ENCODE peak calls at places on chromosome 22, in five cellular contexts. D is astrocyte; L is PC-9; Z is CD8-positive, alpha-beta T cell; V is Panc1. O is an unnamed sample.

GRCh38 chr22:50129121-50129734 is 39.4 kb downstream of the MOV10L1 start:
- DNase-seq in V (no peak), Z (no peak), D (peak; percentile 57), L (no peak), O (no peak)

GRCh38 chr22:49263101-49263500 is 564.6 kb downstream of the BRD1 start:
- DNase-seq in Z (no peak), V (no peak), L (no peak), D (no peak), O (no peak)

GRCh38 chr22:41992496-41992895 is 6.1 kb upstream of the WBP2NL start:
- DNase-seq in D (no peak), L (no peak), V (no peak), Z (no peak), O (no peak)

GRCh38 chr22:47627561-47628253 is 865.3 kb downstream of the TBC1D22A start:
- DNase-seq in Z (no peak), V (no peak), L (peak; percentile 60), D (no peak), O (no peak)

GRCh38 chr22:44583076-44583760 is 85.2 kb upstream of the RTL6 start:
- DNase-seq in D (peak; percentile 5), Z (no peak), L (no peak), V (no peak), O (peak; percentile 4)

GRCh38 chr22:45268167-45268957 is 16.4 kb upstream of the UPK3A start:
- DNase-seq in D (no peak), Z (no peak), V (no peak), L (no peak), O (no peak)

GRCh38 chr22:24455039-24455438 is 27.6 kb downstream of the ADORA2A start:
- DNase-seq in V (no peak), D (no peak), L (no peak), Z (no peak), O (no peak)

GRCh38 chr22:32725369-32725988 is 76.0 kb upstream of the TIMP3 start:
- DNase-seq in D (no peak), V (no peak), Z (no peak), L (no peak), O (no peak)

GRCh38 chr22:32539631-32540449 is 65.2 kb downstream of the FBXO7 start:
- DNase-seq in Z (no peak), D (peak; percentile 55), V (no peak), L (peak; percentile 97), O (no peak)

GRCh38 chr22:33288078-33288477 is 229.9 kb upstream of the SYN3 start:
- DNase-seq in V (no peak), Z (no peak), L (no peak), D (no peak), O (no peak)

GRCh38 chr22:27684856-27685255 is 116.7 kb downstream of the MN1 start:
- DNase-seq in L (no peak), Z (no peak), V (no peak), D (no peak), O (no peak)

GRCh38 chr22:42848941-42849340 is 8.1 kb downstream of the ARFGAP3 start:
- DNase-seq in D (no peak), V (no peak), Z (no peak), L (no peak), O (no peak)

GRCh38 chr22:33321466-33321865 is 263.3 kb upstream of the SYN3 start:
- DNase-seq in Z (no peak), V (no peak), D (no peak), L (no peak), O (no peak)

GRCh38 chr22:33853200-33854097 is 66.8 kb downstream of the LARGE1 start:
- DNase-seq in V (no peak), D (peak; percentile 77), L (peak; percentile 68), Z (no peak), O (peak; percentile 19)

GRCh38 chr22:27614291-27615007 is 187.1 kb downstream of the MN1 start:
- DNase-seq in V (no peak), D (no peak), Z (no peak), L (no peak), O (no peak)

GRCh38 chr22:50586416-50586815 is 3.8 kb upstream of the CHKB start:
- DNase-seq in Z (no peak), L (no peak), V (no peak), D (no peak), O (no peak)

GRCh38 chr22:44758354-44758969 is 6.1 kb downstream of the ARHGAP8 start:
- DNase-seq in D (peak; percentile 58), L (peak; percentile 49), V (no peak), Z (no peak), O (no peak)

GRCh38 chr22:36155702-36156101 is 4.9 kb downstream of the APOL3 start:
- DNase-seq in D (no peak), Z (no peak), V (no peak), L (no peak), O (no peak)

GRCh38 chr22:36153756-36154155 is 6.8 kb downstream of the APOL3 start:
- DNase-seq in D (no peak), Z (no peak), L (no peak), V (no peak), O (no peak)

GRCh38 chr22:36160499-36160942 is at the start of gene APOL3:
- DNase-seq in D (peak; percentile 29), Z (no peak), V (no peak), L (no peak), O (no peak)

GRCh38 chr22:36156119-36156514 is 4.4 kb downstream of the APOL3 start:
- DNase-seq in D (no peak), V (no peak), Z (no peak), L (no peak), O (no peak)

DNA sequence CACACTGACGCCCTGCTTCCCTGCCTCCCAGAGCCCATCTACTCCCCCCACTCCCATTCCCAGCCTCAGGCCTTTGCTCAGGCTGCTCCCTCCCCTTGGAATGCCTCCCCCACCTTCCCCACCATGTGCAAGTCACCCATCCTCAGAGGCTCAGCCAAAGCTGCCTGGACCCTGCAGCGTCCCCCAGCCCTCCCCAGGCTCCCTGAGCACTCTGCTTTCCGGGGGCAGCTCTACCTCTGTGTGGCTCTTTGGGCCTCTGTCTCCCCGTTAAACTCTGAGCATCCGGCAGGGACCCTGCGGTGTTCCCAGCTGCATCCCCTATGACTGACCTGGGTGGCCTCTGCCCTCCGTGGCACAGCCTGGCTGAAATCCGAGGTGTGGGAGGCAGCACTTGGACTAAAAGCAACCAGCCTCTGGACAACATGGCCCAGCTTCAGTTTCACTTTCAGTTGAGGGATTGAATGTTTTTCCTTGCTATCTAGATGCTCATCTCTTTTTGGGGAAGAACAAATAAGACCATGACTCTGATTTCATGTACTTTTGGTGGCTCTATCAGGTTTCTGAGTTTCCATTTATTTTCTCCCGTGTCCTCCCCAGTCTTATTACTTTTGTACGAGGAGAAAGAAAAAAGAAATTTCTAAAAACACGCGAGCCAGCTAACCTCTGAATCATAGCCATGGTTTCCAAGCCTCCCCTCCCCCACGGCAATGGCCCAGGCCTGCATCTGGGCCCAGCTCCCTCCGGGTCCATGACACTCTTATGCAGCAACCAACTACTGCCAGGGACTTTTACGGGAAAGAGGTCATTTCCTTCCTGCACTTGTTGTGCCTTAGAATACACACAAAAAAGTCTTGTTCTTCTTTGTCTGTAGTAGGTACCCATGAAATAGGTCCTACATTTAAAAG is 3.8 kb downstream of the APOL3 start:
- DNase-seq in V (peak; percentile 32), Z (peak; percentile 36), D (peak; percentile 64), L (no peak), O (peak; percentile 45)
- H3K27ac ChIP-seq in V (peak overlapping the region; percentile 86), Z (peak overlapping the region; percentile 77), D (peak overlapping the region; percentile 79), L (no peak overlapping the region), O (peak overlapping the region; percentile 83)

DNA sequence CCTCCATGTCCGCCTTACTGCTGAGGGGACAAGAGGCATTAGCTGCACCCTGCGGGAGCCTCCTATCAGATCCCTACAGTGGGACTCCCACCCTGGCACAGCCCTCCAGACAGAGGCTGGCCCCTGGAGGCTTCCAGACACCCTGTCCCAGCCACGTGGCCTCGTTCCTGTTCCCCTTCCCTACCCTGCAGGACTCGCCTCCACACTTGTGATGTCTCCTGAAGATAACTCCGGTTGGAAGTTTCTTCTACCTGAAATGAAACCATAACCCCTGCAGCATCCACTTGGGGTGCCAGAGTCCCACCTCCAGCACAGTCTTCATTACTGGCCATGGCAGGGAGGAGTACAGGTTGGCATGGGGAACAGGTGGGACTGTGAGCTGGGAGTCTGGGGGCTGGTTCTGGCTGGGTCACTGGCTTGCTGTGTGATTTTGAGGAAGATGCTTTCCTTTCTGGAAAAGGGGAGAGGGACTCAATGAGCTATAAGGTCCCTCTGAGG is 4.9 kb upstream of the SH3BP1 start:
- DNase-seq in D (no peak), L (no peak), V (no peak), Z (no peak), O (no peak)
- TF ChIP-seq CTCF in D (no peak), L (peak; percentile 39), V (peak; percentile 37), Z (no peak), O (peak; percentile 52)

DNA sequence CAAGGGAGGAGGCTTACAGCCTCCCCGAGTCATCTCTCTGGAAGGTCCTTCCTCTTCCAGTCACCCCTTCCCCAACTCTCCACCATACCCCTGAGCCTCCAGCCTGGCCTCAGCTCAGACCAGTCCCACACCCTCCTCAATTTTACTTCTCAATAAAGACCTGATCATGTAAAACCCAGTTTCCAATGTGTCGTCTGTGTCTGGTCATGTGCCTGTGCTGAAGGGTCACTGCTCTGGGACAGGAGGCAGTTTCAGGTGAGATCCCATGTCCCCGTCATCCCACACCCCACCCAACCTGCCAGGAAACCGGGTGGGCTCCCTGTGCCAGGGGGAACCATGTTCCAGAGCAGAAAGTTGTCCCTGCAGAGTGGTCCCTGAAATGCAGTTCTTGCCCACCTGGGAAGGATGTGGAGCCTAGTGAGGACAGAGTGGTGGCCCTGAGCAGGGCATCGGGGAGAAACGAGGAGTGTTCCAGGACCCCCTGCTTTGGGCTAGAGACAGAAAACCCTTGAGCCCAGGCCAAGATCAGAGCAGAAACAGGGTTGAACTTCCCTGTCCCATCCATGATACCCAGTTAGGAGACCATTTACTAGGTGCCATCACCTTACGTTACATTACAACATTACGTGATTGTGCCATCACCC is 19.4 kb downstream of the IGLL5 start:
- DNase-seq in L (no peak), D (no peak), Z (no peak), V (no peak), O (no peak)
- H3K4me1 ChIP-seq in L (no peaks in the 10 kb centered on the region), D (no peaks in the 10 kb centered on the region), Z (no peaks in the 10 kb centered on the region), V (no peaks in the 10 kb centered on the region), O (no peaks in the 10 kb centered on the region)

DNA sequence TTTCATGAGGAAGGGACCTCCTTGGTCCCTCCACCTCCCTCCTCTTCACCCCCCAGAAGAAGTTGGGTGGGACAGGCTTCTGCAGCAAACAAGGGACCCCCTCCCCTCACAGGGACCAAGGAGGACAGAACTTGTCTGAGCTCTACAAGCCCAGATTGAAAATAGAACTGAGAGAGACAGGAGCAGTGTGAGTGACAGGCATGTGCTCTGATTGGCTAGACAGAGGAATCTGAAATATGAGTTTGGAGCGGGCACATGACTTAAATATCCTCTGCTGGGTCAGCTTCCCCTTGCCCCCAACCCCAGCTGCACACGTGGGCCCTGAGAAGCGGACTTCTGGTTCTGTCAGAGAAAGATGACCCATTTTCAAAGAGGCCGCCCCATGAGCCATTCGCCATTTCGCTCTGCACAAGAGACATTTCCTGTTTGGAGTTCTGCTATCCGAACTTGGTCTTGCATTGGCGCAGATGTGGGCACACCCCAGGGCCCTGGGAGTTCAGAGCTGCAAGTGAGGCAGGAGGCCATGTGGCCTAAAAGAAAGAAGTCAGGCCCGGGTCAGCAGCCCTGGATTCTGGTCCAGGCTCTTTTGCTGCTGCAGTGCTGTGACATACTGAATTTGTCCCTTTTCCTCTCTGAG is 5.4 kb downstream of the TUBA8 start:
- DNase-seq in V (no peak), L (no peak), Z (no peak), D (no peak), O (no peak)
- H3K27ac ChIP-seq in V (no peak overlapping the region), L (no peak overlapping the region), Z (no peak overlapping the region), D (no peak overlapping the region), O (no peak overlapping the region)

O was measured in foreskin keratinocyte.